ENCODE peak calls at places on chromosomes 2 and 18, in eight cellular contexts. H is GM03348, Z is GM12892, A is T-helper 1 cell, Y is ovary, W is fibroblast of lung, X is A549, S is HTR-8/SVneo. I is an unnamed sample.

GRCh38 chr18:6885992-6886823 is 156.7 kb downstream of the ARHGAP28 start:
- DNase-seq in H (peak), Z (no peak), A (no peak), Y (peak), W (peak), X (peak), S (peak), I (no peak)

GRCh38 chr18:22223263-22223960 is 54.0 kb downstream of the GATA6 start:
- DNase-seq in H (peak), Z (no peak), A (no peak), Y (no peak), W (peak), X (peak), S (peak), I (peak)

GRCh38 chr2:191486584-191487320 is 191.2 kb upstream of the NABP1 start:
- DNase-seq in H (peak), Z (no peak), A (no peak), Y (no peak), W (peak), X (no peak), S (peak), I (peak)

GRCh38 chr18:12015697-12016062 is 34.4 kb downstream of the IMPA2 start:
- DNase-seq in H (no peak), Z (no peak), A (no peak), Y (no peak), W (peak), X (no peak), S (no peak), I (no peak)

GRCh38 chr2:96923810-96924774 is 54.2 kb upstream of the SEMA4C start:
- DNase-seq in H (no peak), Z (no peak), A (no peak), Y (no peak), W (no peak), X (no peak), S (no peak), I (no peak)

GRCh38 chr2:199405241-199405640 is 52.5 kb downstream of the SATB2 start:
- DNase-seq in H (peak), Z (no peak), A (no peak), Y (no peak), W (peak), X (peak), S (peak), I (no peak)

GRCh38 chr18:32110005-32110404 is 18.3 kb downstream of the RNF138 start:
- DNase-seq in H (no peak), Z (no peak), A (no peak), Y (no peak), W (no peak), X (no peak), S (no peak), I (no peak)

GRCh38 chr2:195659114-195659513 is 2.1 kb downstream of the SLC39A10 start:
- DNase-seq in H (no peak), Z (no peak), A (peak), Y (no peak), W (peak), X (peak), S (no peak), I (no peak)

GRCh38 chr2:60558536-60558935 is 5.1 kb upstream of the BCL11A start:
- DNase-seq in H (no peak), Z (no peak), A (no peak), Y (no peak), W (no peak), X (no peak), S (no peak), I (no peak)

GRCh38 chr2:17800219-17800618 is 16.0 kb upstream of the MSGN1 start:
- DNase-seq in H (no peak), Z (no peak), A (no peak), Y (no peak), W (peak), X (no peak), S (no peak), I (peak)

GRCh38 chr2:238302751-238303150 is 14.3 kb upstream of the PER2 start:
- DNase-seq in H (no peak), Z (no peak), A (no peak), Y (no peak), W (no peak), X (no peak), S (no peak), I (no peak)